ENCODE peak calls at places on chromosome 20, in seven cellular contexts. F is effector memory CD8-positive, alpha-beta T cell; Q is T-helper 2 cell; M is aorta; G is left colon; Z is HT-29; U is fibroblast of the aortic adventitia. I is an unnamed sample.

GRCh38 chr20:31605902-31606677 is 1.0 kb downstream of the ID1 start:
- DNase-seq in U (peak), Q (no peak), M (no peak), F (peak), Z (peak), G (peak), I (peak)

GRCh38 chr20:32841174-32841573 is 17.5 kb upstream of the EFCAB8 start:
- DNase-seq in F (no peak), U (no peak), Q (no peak), M (no peak), G (no peak), Z (no peak), I (no peak)

GRCh38 chr20:53162251-53162835 is 190.2 kb downstream of the TSHZ2 start:
- DNase-seq in F (no peak), M (peak), U (peak), Z (peak), Q (no peak), G (no peak), I (peak)

GRCh38 chr20:21166801-21167200 is 40.9 kb downstream of the KIZ start:
- DNase-seq in M (no peak), G (no peak), Q (no peak), Z (no peak), F (no peak), U (no peak), I (no peak)

GRCh38 chr20:23362392-23363256 is 642 bp downstream of the GZF1 start:
- DNase-seq in G (peak), Q (no peak), U (peak), M (peak), F (peak), Z (peak), I (peak)

GRCh38 chr20:63272105-63273078 is at the start of gene ARFGAP1:
- DNase-seq in M (peak), Z (peak), Q (peak), F (peak), U (peak), G (peak), I (peak)

GRCh38 chr20:61924858-61925554 is 140.7 kb downstream of the TAF4 start:
- DNase-seq in G (no peak), Q (no peak), U (no peak), Z (no peak), M (no peak), F (no peak), I (no peak)

GRCh38 chr20:43914697-43915208 is at the start of gene TOX2:
- DNase-seq in Q (peak), G (peak), M (peak), U (peak), Z (no peak), F (peak), I (peak)

GRCh38 chr20:53157443-53158408 is 185.6 kb downstream of the TSHZ2 start:
- DNase-seq in Z (peak), G (peak), F (peak), Q (no peak), U (peak), M (peak), I (peak)

GRCh38 chr20:60013296-60014142 is 55.3 kb downstream of the CDH26 start:
- DNase-seq in Z (no peak), F (no peak), M (no peak), U (no peak), G (no peak), Q (no peak), I (no peak)

GRCh38 chr20:33061626-33062025 is 7.9 kb downstream of the BPIFB3 start:
- DNase-seq in M (no peak), F (no peak), Q (no peak), U (no peak), G (no peak), Z (no peak), I (no peak)

GRCh38 chr20:2330090-2330695 is 34.4 kb downstream of the TGM3 start:
- DNase-seq in Z (peak), Q (no peak), M (no peak), G (peak), F (no peak), U (no peak), I (no peak)

I was measured in germinal center.